ENCODE peak calls at places on chromosomes 4 and X, in seven cellular contexts. One of them, this sample, is unnamed.

GRCh38 chrX:152020895-152021294 is 46.4 kb upstream of the GABRE start:
- DNase-seq in heart right ventricle: no peak
- DNase-seq in stimulated activated CD4-positive, alpha-beta T cell treated with anti-CD3 and anti-CD28 coated beads, Interleukin-15, amount 100 ng/mL, for 1 hour: no peak
- DNase-seq in AG08395: no peak
- DNase-seq in caudate nucleus: no peak
- DNase-seq in left ventricle myocardium inferior: no peak
- DNase-seq in GM10248: no peak
- DNase-seq in this sample: no peak

GRCh38 chrX:48083212-48083611 is 11.8 kb upstream of the ZNF630 start:
- DNase-seq in heart right ventricle: peak
- DNase-seq in stimulated activated CD4-positive, alpha-beta T cell treated with anti-CD3 and anti-CD28 coated beads, Interleukin-15, amount 100 ng/mL, for 1 hour: no peak
- DNase-seq in caudate nucleus: peak
- DNase-seq in GM10248: peak
- DNase-seq in left ventricle myocardium inferior: peak
- DNase-seq in AG08395: peak
- DNase-seq in this sample: no peak

GRCh38 chr4:148444296-148445070 is 2.3 kb upstream of the NR3C2 start:
- DNase-seq in left ventricle myocardium inferior: peak
- DNase-seq in heart right ventricle: peak
- DNase-seq in AG08395: no peak
- DNase-seq in stimulated activated CD4-positive, alpha-beta T cell treated with anti-CD3 and anti-CD28 coated beads, Interleukin-15, amount 100 ng/mL, for 1 hour: peak
- DNase-seq in GM10248: peak
- DNase-seq in caudate nucleus: no peak
- DNase-seq in this sample: peak

GRCh38 chrX:8139713-8140112 is 31.4 kb downstream of the VCX2 start:
- DNase-seq in caudate nucleus: peak
- DNase-seq in GM10248: no peak
- DNase-seq in heart right ventricle: no peak
- DNase-seq in stimulated activated CD4-positive, alpha-beta T cell treated with anti-CD3 and anti-CD28 coated beads, Interleukin-15, amount 100 ng/mL, for 1 hour: no peak
- DNase-seq in AG08395: no peak
- DNase-seq in left ventricle myocardium inferior: no peak
- DNase-seq in this sample: no peak

GRCh38 chr4:174764105-174764729 is 64.8 kb downstream of the GLRA3 start:
- DNase-seq in AG08395: peak
- DNase-seq in left ventricle myocardium inferior: no peak
- DNase-seq in heart right ventricle: no peak
- DNase-seq in caudate nucleus: no peak
- DNase-seq in stimulated activated CD4-positive, alpha-beta T cell treated with anti-CD3 and anti-CD28 coated beads, Interleukin-15, amount 100 ng/mL, for 1 hour: no peak
- DNase-seq in GM10248: peak
- DNase-seq in this sample: no peak

GRCh38 chrX:65575024-65575423 is 40.4 kb upstream of the LAS1L start:
- DNase-seq in heart right ventricle: no peak
- DNase-seq in stimulated activated CD4-positive, alpha-beta T cell treated with anti-CD3 and anti-CD28 coated beads, Interleukin-15, amount 100 ng/mL, for 1 hour: no peak
- DNase-seq in caudate nucleus: no peak
- DNase-seq in GM10248: no peak
- DNase-seq in AG08395: no peak
- DNase-seq in left ventricle myocardium inferior: no peak
- DNase-seq in this sample: no peak

GRCh38 chrX:119605398-119605738 is 856 bp downstream of the NKRF start:
- DNase-seq in GM10248: no peak
- DNase-seq in left ventricle myocardium inferior: no peak
- DNase-seq in heart right ventricle: peak
- DNase-seq in AG08395: peak
- DNase-seq in caudate nucleus: no peak
- DNase-seq in stimulated activated CD4-positive, alpha-beta T cell treated with anti-CD3 and anti-CD28 coated beads, Interleukin-15, amount 100 ng/mL, for 1 hour: no peak
- DNase-seq in this sample: no peak

GRCh38 chr4:11366859-11367258 is 61.8 kb downstream of the HS3ST1 start:
- DNase-seq in heart right ventricle: no peak
- DNase-seq in GM10248: no peak
- DNase-seq in caudate nucleus: no peak
- DNase-seq in stimulated activated CD4-positive, alpha-beta T cell treated with anti-CD3 and anti-CD28 coated beads, Interleukin-15, amount 100 ng/mL, for 1 hour: no peak
- DNase-seq in AG08395: no peak
- DNase-seq in left ventricle myocardium inferior: no peak
- DNase-seq in this sample: no peak

GRCh38 chr4:3449047-3449573 is 7.3 kb downstream of the HGFAC start:
- DNase-seq in left ventricle myocardium inferior: peak
- DNase-seq in caudate nucleus: no peak
- DNase-seq in AG08395: no peak
- DNase-seq in heart right ventricle: no peak
- DNase-seq in GM10248: no peak
- DNase-seq in stimulated activated CD4-positive, alpha-beta T cell treated with anti-CD3 and anti-CD28 coated beads, Interleukin-15, amount 100 ng/mL, for 1 hour: no peak
- DNase-seq in this sample: no peak

GRCh38 chr4:37441231-37442061 is 196.9 kb downstream of the NWD2 start:
- DNase-seq in GM10248: no peak
- DNase-seq in AG08395: no peak
- DNase-seq in left ventricle myocardium inferior: no peak
- DNase-seq in caudate nucleus: no peak
- DNase-seq in heart right ventricle: no peak
- DNase-seq in stimulated activated CD4-positive, alpha-beta T cell treated with anti-CD3 and anti-CD28 coated beads, Interleukin-15, amount 100 ng/mL, for 1 hour: no peak
- DNase-seq in this sample: no peak